ENCODE peak calls at places on chromosomes 3 and 15, in ten cellular contexts. W is Peyer's patch; T is right lobe of liver; A is prostate gland; B is mucosa of descending colon; X is K562; E is suprapubic skin; K is HepG2; J is CD4-positive, alpha-beta T cell; M is IMR-90. R is an unnamed sample. For H3K9me3, the result is how much of the 10 kb centered on the place peaks cover.

GRCh38 chr3:196568246-196569002 is at the start of the genes FBXO45 and WDR53:
- DNase-seq in X (peak), W (peak), K (peak), M (peak), A (peak), E (peak), B (peak), J (peak), T (peak), R (peak)

GRCh38 chr3:58008140-58009025 is at the start of gene FLNB:
- DNase-seq in A (peak), K (peak), M (peak), E (peak), B (peak), X (peak), T (peak), W (peak), J (peak), R (peak)

GRCh38 chr3:183532620-183533409 is 22.7 kb downstream of the KLHL6 start:
- DNase-seq in W (no peak), T (no peak), E (no peak), K (no peak), X (peak), J (no peak), A (no peak), M (no peak), B (no peak), R (no peak)

GRCh38 chr3:153166206-153166605 is 4.2 kb downstream of the RAP2B start:
- DNase-seq in M (peak), K (no peak), T (no peak), J (peak), A (no peak), B (peak), E (no peak), W (no peak), X (peak), R (no peak)

GRCh38 chr15:40058476-40059140 is 19.6 kb upstream of the SRP14 start:
- DNase-seq in T (no peak), E (no peak), B (no peak), X (no peak), M (peak), K (no peak), J (no peak), W (no peak), A (no peak), R (peak)

GRCh38 chr15:92116320-92116719 is 262.8 kb downstream of the SLCO3A1 start:
- DNase-seq in T (no peak), W (no peak), K (no peak), J (no peak), A (no peak), X (no peak), E (no peak), M (no peak), B (no peak), R (no peak)

GRCh38 chr3:125433611-125434041 is 58.5 kb upstream of the ZNF148 start:
- DNase-seq in J (no peak), A (peak), E (no peak), K (no peak), M (no peak), W (no peak), X (peak), B (no peak), T (no peak), R (no peak)

GRCh38 chr3:76134166-76134565 is 348.8 kb upstream of the ZNF717 start:
- DNase-seq in K (no peak), A (no peak), B (no peak), J (no peak), M (peak), W (no peak), T (no peak), X (no peak), E (no peak), R (no peak)

GRCh38 chr3:7707192-7707591 is 794.4 kb upstream of the LMCD1 start:
- DNase-seq in T (no peak), A (no peak), K (no peak), X (no peak), J (no peak), E (no peak), M (no peak), B (no peak), W (no peak), R (no peak)

GRCh38 chr15:40333922-40334492 is 6.7 kb downstream of the CCDC9B start:
- DNase-seq in T (peak), B (peak), M (peak), J (no peak), E (no peak), W (peak), X (peak), K (no peak), A (no peak), R (no peak)

GRCh38 chr3:81728766-81729544 is 32.5 kb downstream of the GBE1 start:
- DNase-seq in W (no peak), M (peak), T (no peak), X (no peak), K (no peak), J (no peak), A (no peak), E (no peak), B (no peak), R (no peak)

GRCh38 chr3:186102687-186103086 is 6.2 kb downstream of the ETV5 start:
- DNase-seq in B (no peak), J (no peak), X (no peak), E (no peak), K (no peak), T (no peak), W (no peak), A (no peak), M (peak), R (no peak)

GRCh38 chr15:35286721-35287120 is 201.6 kb upstream of the NANOGP8 start:
- DNase-seq in T (no peak), J (no peak), W (no peak), E (no peak), K (no peak), M (no peak), B (no peak), A (no peak), X (no peak), R (no peak)

GRCh38 chr3:186512570-186513302 is 31.4 kb downstream of the CRYGS start:
- DNase-seq in A (no peak), J (no peak), K (no peak), W (no peak), E (no peak), X (no peak), T (no peak), B (no peak), M (no peak), R (no peak)

GRCh38 chr15:67834249-67834592 is 5.6 kb downstream of the RNU6-1 start:
- DNase-seq in B (no peak), X (no peak), M (no peak), A (no peak), K (no peak), T (no peak), E (no peak), J (no peak), W (no peak), R (no peak)

GRCh38 chr15:62118446-62118964 is 46.6 kb downstream of the C2CD4B start:
- DNase-seq in E (no peak), K (no peak), J (no peak), W (no peak), M (peak), X (no peak), A (no peak), T (no peak), B (no peak), R (no peak)

GRCh38 chr15:92981333-92981732 is 81.2 kb downstream of the CHD2 start:
- DNase-seq in K (no peak), X (no peak), J (no peak), E (no peak), A (no peak), M (no peak), W (no peak), T (no peak), B (no peak), R (no peak)

GRCh38 chr3:149395107-149396089 is 17.9 kb upstream of the TM4SF1 start:
- DNase-seq in M (peak), T (no peak), E (no peak), W (no peak), X (no peak), B (no peak), A (peak), J (no peak), K (peak), R (peak)

GRCh38 chr15:92082217-92082843 is 228.8 kb downstream of the SLCO3A1 start:
- DNase-seq in W (peak), X (peak), A (peak), K (peak), T (no peak), E (no peak), B (peak), J (peak), M (peak), R (peak)

GRCh38 chr3:106518516-106518915 is 649.7 kb upstream of the CBLB start:
- DNase-seq in M (peak), A (no peak), T (no peak), X (no peak), W (no peak), E (no peak), K (no peak), B (no peak), J (no peak), R (no peak)

GRCh38 chr3:125214738-125215137 is 2.2 kb upstream of the SLC12A8 start:
- DNase-seq in T (no peak), B (no peak), A (no peak), M (no peak), X (no peak), E (no peak), J (no peak), K (no peak), W (no peak), R (no peak)

GRCh38 chr3:128282392-128283196 is 129.3 kb downstream of the EEFSEC start:
- DNase-seq in K (no peak), X (no peak), A (peak), B (no peak), M (peak), E (peak), T (peak), W (no peak), J (no peak), R (peak)

GRCh38 chr15:41241251-41241964 is 10.3 kb downstream of the CHP1 start:
- DNase-seq in K (peak), X (peak), B (peak), J (no peak), T (no peak), W (peak), E (no peak), A (no peak), M (no peak), R (no peak)

GRCh38 chr3:167882057-167882667 is 146.6 kb downstream of the SERPINI1 start:
- DNase-seq in X (peak), M (peak), J (no peak), T (no peak), B (peak), E (no peak), K (peak), W (no peak), A (no peak), R (no peak)

GRCh38 chr3:44734646-44735168 is 5.3 kb downstream of the ZNF501 start:
- DNase-seq in E (no peak), B (no peak), J (no peak), K (no peak), M (no peak), T (no peak), W (no peak), X (no peak), A (no peak), R (no peak)

DNA sequence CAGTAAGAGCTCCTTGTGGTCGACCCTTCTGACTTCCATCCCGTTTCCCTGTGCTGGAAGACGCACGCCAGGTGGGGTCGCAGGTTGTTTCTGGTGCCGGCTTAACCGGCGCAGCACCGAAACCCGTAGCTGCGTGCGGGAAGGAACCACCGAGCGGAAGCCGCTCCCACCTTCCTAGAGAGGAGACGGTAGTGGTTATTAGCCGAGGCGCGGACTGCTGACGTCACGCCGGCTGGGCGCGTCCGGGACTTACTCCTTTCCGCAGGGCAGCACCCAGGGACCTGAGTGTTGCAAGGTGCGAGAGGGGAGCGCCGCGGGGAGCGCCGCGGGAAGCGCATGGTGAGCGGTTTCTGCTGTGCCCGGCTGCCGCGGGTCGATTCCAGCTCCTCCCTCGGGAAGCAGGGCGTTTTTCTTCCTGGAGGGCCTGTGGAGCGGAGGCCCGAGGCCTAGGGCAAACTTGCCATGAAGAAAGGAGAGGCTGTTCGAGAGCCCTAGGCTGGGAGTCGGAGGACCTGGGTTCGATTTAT is at the start of gene ZNF501:
- DNase-seq in A (peak), X (peak), K (peak), E (peak), W (peak), M (peak), J (peak), B (peak), T (peak), R (peak)
- H3K9me3 ChIP-seq in A (under half), X (under half), K (under half), E (half or more), W (half or more), M (half or more), J (half or more), B (half or more), T (under half), R (under half)

GRCh38 chr15:79832358-79832757 is 64.5 kb downstream of the MTHFS start:
- DNase-seq in B (no peak), T (no peak), M (no peak), X (no peak), K (no peak), J (no peak), E (no peak), W (no peak), A (no peak), R (no peak)
- TF ChIP-seq CTCF in B (no peak), T (no peak), M (no peak), X (no peak), K (no peak), J (no peak), E (no peak), W (no peak), A (no peak), R (no peak)

DNA sequence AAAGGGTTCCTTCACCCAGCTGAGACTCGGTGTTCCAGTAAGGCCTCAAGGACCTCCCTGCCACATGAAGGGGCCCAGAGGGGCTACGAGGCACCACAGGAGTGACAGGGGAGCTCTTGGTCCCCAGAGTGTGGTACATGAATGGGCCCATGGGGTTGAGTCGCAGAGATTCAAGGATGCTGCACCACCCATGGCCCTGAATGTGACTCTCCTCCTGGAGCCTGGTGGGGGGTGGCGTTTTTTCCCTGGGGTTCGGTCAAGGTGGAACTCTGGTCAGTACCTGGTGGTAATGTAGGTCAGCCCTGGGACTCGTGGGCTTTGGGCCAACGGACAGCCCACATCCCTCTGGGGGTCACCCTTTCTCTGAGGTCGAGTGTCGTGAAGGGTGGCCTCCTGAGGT is 204.0 kb downstream of the UBE3A start:
- DNase-seq in J (no peak), B (no peak), T (no peak), M (no peak), X (no peak), E (no peak), A (no peak), K (no peak), W (no peak), R (no peak)
- H3K9me3 ChIP-seq in J (under half), B (half or more), T (under half), M (half or more), X (under half), E (under half), A (under half), K (half or more), W (under half), R (under half)

GRCh38 chr3:97821810-97822775 is at the start of gene CRYBG3:
- DNase-seq in W (peak), X (peak), M (peak), J (peak), T (peak), B (peak), K (peak), E (peak), A (peak), R (peak)
- TF ChIP-seq CTCF in W (no peak), X (no peak), M (peak), J (no peak), T (no peak), B (no peak), K (peak), E (no peak), A (no peak), R (no peak)

DNA sequence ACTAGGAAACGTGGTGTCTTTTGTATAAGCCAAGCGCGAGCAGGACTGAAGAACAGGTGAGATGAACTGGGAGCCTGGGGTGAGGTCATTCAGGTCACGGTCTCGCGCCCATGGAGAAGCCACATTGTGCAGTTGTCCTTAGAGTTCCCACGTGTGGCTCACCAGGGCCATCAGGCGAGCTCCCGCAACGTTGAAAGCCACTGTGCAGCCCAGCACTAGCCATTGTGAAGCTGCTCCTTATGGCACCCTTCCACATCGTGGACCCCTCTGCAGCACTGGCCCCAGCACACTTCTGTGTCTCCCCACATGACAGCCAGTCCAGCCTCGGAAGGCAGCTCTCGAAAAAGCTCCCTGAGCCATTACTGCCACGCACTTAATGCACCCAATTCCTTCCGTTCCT is 7.6 kb upstream of the APBA2 start:
- DNase-seq in E (no peak), W (no peak), T (no peak), M (no peak), K (no peak), A (no peak), J (no peak), B (no peak), X (no peak), R (no peak)
- H3K9me3 ChIP-seq in E (under half), W (under half), T (under half), M (under half), K (under half), A (under half), J (under half), B (under half), X (under half), R (under half)